ENCODE peak calls at places on chromosome X, in eight cellular contexts. S is HepG2, G is HCT116, F is upper lobe of left lung, E is GM12878, N is GM23338, M is K562, K is Panc1. D is an unnamed sample.

GRCh38 chrX:113804293-113804692 is 779.6 kb upstream of the HTR2C start:
- ATAC-seq in M (no peak), F (no peak), N (peak; percentile 79), S (no peak), K (no peak), E (no peak), G (no peak), D (no peak)

GRCh38 chrX:19670321-19670750 is 155.0 kb upstream of the MAP3K15 start:
- ATAC-seq in G (peak; percentile 47), E (no peak), F (peak; percentile 28), N (no peak), M (no peak), K (peak; percentile 53), S (peak; percentile 75), D (peak; percentile 82)

GRCh38 chrX:47222776-47223350 is 4.4 kb downstream of the CDK16 start:
- ATAC-seq in S (no peak), F (no peak), M (no peak), K (no peak), N (no peak), G (no peak), E (no peak), D (no peak)

GRCh38 chrX:152600853-152601635 is 36.7 kb upstream of the GABRQ start:
- ATAC-seq in S (no peak), F (no peak), K (no peak), M (no peak), N (peak; percentile 40), E (no peak), G (no peak), D (no peak)

GRCh38 chrX:57282568-57282967 is 3.9 kb upstream of the FAAH2 start:
- ATAC-seq in E (peak; percentile 15), K (no peak), M (no peak), S (peak; percentile 48), F (no peak), N (no peak), G (no peak), D (no peak)

GRCh38 chrX:108121291-108121690 is 29.7 kb downstream of the ATG4A start:
- ATAC-seq in E (no peak), M (no peak), S (no peak), K (no peak), N (no peak), G (no peak), F (no peak), D (no peak)

GRCh38 chrX:125497667-125498066 is 178.0 kb downstream of the TEX13C start:
- ATAC-seq in G (no peak), E (no peak), M (no peak), N (no peak), K (no peak), S (no peak), F (no peak), D (no peak)

GRCh38 chrX:41692162-41692749 is 3.5 kb downstream of the GPR34 start:
- ATAC-seq in N (no peak), K (no peak), S (no peak), M (no peak), F (no peak), G (no peak), E (no peak), D (no peak)

GRCh38 chrX:458631-459061 is 71.9 kb upstream of the PPP2R3B start:
- ATAC-seq in S (no peak), E (no peak), N (no peak), F (no peak), K (no peak), M (no peak), G (no peak), D (no peak)

GRCh38 chrX:129779747-129780146 is at the start of gene SASH3:
- ATAC-seq in M (no peak), F (peak; percentile 74), K (no peak), N (no peak), S (no peak), G (no peak), E (peak; percentile 41), D (peak; percentile 28)

GRCh38 chrX:13803116-13803515 is 13.8 kb downstream of the GPM6B start:
- ATAC-seq in E (no peak), F (no peak), G (no peak), M (no peak), K (no peak), N (peak; percentile 94), S (no peak), D (no peak)

GRCh38 chrX:118115948-118116307 is 682 bp downstream of the KLHL13 start:
- ATAC-seq in K (peak; percentile 42), E (peak; percentile 18), F (peak; percentile 31), S (peak; percentile 37), M (peak; percentile 27), N (peak; percentile 46), G (peak; percentile 23), D (peak; percentile 12)

GRCh38 chrX:100635989-100636320 is 651 bp downstream of the TSPAN6 start:
- ATAC-seq in N (peak; percentile 73), E (no peak), S (no peak), M (no peak), G (peak; percentile 30), F (no peak), K (peak; percentile 46), D (no peak)

GRCh38 chrX:103520391-103520790 is 1.1 kb upstream of the RAB40A start:
- ATAC-seq in S (no peak), E (no peak), F (no peak), N (no peak), K (peak; percentile 63), M (no peak), G (no peak), D (no peak)

GRCh38 chrX:38639730-38640129 is 78.4 kb downstream of the TSPAN7 start:
- ATAC-seq in G (no peak), N (no peak), E (no peak), K (no peak), S (no peak), M (no peak), F (no peak), D (no peak)

GRCh38 chrX:47628980-47629379 is 750 bp downstream of the CFP start:
- ATAC-seq in G (peak; percentile 64), F (no peak), M (peak; percentile 44), K (no peak), E (peak; percentile 67), N (peak; percentile 71), S (no peak), D (no peak)

GRCh38 chrX:130523460-130524394 is 121.9 kb downstream of the RBMX2 start:
- ATAC-seq in S (no peak), G (no peak), E (no peak), N (peak; percentile 99), K (peak; percentile 99), M (peak; percentile 100), F (peak; percentile 76), D (peak; percentile 78)

GRCh38 chrX:32598707-32599106 is 612.6 kb downstream of the DMD start:
- ATAC-seq in K (no peak), G (no peak), S (no peak), N (no peak), F (no peak), M (no peak), E (no peak), D (no peak)

GRCh38 chrX:13764765-13765164 is 30.2 kb downstream of the OFD1 start:
- ATAC-seq in M (peak; percentile 77), N (peak; percentile 80), G (peak; percentile 52), E (no peak), K (no peak), S (peak; percentile 79), F (no peak), D (no peak)

GRCh38 chrX:120336899-120337298 is 25.0 kb upstream of the ATP1B4 start:
- ATAC-seq in M (no peak), K (no peak), G (no peak), F (no peak), N (no peak), E (no peak), S (no peak), D (no peak)

GRCh38 chrX:25300994-25301393 is 285.2 kb upstream of the ARX start:
- ATAC-seq in F (no peak), G (no peak), S (no peak), E (no peak), M (no peak), K (no peak), N (no peak), D (no peak)

GRCh38 chrX:136200466-136200865 is 50.7 kb downstream of the MAP7D3 start:
- ATAC-seq in F (no peak), K (peak; percentile 95), S (peak; percentile 65), G (peak; percentile 87), M (peak; percentile 84), E (peak; percentile 49), N (peak; percentile 81), D (no peak)

GRCh38 chrX:110795645-110796510 is at the start of gene CHRDL1:
- ATAC-seq in K (peak; percentile 69), F (peak; percentile 83), S (peak; percentile 34), G (no peak), E (peak; percentile 82), N (peak; percentile 91), M (no peak), D (peak; percentile 88)

GRCh38 chrX:21946925-21947641 is 6.6 kb downstream of the SMS start:
- ATAC-seq in G (no peak), N (peak; percentile 85), F (no peak), M (peak; percentile 71), S (peak; percentile 37), E (peak; percentile 29), K (peak; percentile 73), D (peak; percentile 44)
- H3K4me3 ChIP-seq in G (no peak overlapping the region), N (peak overlapping the region; percentile 39), F (no peak overlapping the region), M (no peak overlapping the region), S (no peak overlapping the region), E (no peak overlapping the region), K (peak overlapping the region; percentile 18), D (no peak overlapping the region)

GRCh38 chrX:132033166-132033565 is 10.1 kb downstream of the STK26 start:
- ATAC-seq in G (no peak), N (no peak), E (peak; percentile 75), K (no peak), S (peak; percentile 90), F (no peak), M (no peak), D (no peak)
- H3K4me1 ChIP-seq in G (no peaks in the 10 kb centered on the region), N (peaks cover 47% of the 10 kb centered on the region), E (no peaks in the 10 kb centered on the region), K (peaks cover 2% of the 10 kb centered on the region), S (peaks cover 66% of the 10 kb centered on the region), F (no peaks in the 10 kb centered on the region), M (peaks cover 12% of the 10 kb centered on the region), D (no peaks in the 10 kb centered on the region)

DNA sequence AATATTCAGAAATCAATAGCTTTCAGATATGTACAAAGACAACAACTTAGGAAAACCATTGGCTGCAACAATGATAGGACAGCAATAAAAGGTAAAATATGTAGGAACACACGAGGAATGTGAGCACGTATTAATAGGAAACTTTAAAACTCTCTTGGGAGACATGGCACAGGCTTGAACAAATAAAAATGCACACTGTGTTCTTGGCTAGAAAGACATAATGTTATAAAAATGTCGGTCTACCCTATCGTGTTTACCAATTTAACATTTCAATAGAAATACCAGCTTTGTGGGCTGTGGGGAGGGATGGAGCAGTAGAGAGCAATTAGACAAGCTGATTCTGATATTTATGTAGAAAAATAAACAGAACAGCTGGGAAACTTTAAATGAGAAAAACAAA is 69.0 kb upstream of the FAM9B start:
- ATAC-seq in G (no peak), M (no peak), E (no peak), K (no peak), N (no peak), F (no peak), S (no peak), D (no peak)
- TF ChIP-seq POLR2AphosphoS5 in G (no peak), M (no peak), E (no peak), K (no peak), N (no peak), F (no peak), S (no peak), D (no peak)

DNA sequence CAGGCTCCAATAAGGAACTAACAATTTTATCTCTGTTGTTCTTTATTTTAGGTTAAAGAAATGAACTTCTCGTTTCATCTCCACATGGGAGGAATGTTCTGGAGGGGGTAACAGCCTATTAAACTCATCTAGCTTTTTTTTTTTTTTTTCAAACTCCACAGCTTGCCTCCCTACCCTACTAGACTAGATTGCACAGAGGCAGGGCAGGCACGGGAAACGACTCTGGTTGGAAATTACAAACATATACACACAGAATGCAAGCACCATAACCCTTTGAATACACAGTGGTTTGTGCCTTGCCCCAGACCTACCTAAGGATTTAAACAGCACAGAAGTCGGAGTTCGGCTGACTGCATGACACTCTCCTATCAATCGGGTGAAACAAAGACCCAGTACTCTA is 2.7 kb downstream of the MECP2 start:
- ATAC-seq in S (no peak), M (no peak), E (no peak), K (no peak), F (no peak), G (no peak), N (no peak), D (no peak)
- H3K4me3 ChIP-seq in S (no peak overlapping the region), M (peak overlapping the region; percentile 87), E (peak overlapping the region; percentile 73), K (peak overlapping the region; percentile 94), F (no peak overlapping the region), G (no peak overlapping the region), N (peak overlapping the region; percentile 75), D (peak overlapping the region; percentile 86)

D was measured in gastroesophageal sphincter.